ENCODE peak calls at places on chromosomes 1 and 21, in five cellular contexts. One of them, this sample, is unnamed.

GRCh38 chr1:77925536-77925935 is 37.1 kb downstream of the NEXN start:
- DNase-seq in activated CD4-positive, alpha-beta T cell treated with anti-CD3 and anti-CD28 coated beads for 48 hours: no peak
- DNase-seq in nephron progenitor cell: no peak
- DNase-seq in CD4-positive, alpha-beta T cell: no peak
- DNase-seq in NCI-H1105: no peak
- DNase-seq in this sample: no peak

GRCh38 chr21:24840287-24840686 is 767.0 kb downstream of the MRPL39 start:
- DNase-seq in activated CD4-positive, alpha-beta T cell treated with anti-CD3 and anti-CD28 coated beads for 48 hours: no peak
- DNase-seq in nephron progenitor cell: no peak
- DNase-seq in CD4-positive, alpha-beta T cell: no peak
- DNase-seq in NCI-H1105: no peak
- DNase-seq in this sample: no peak

GRCh38 chr1:234701737-234702341 is 91.9 kb upstream of the IRF2BP2 start:
- DNase-seq in activated CD4-positive, alpha-beta T cell treated with anti-CD3 and anti-CD28 coated beads for 48 hours: no peak
- DNase-seq in nephron progenitor cell: no peak
- DNase-seq in CD4-positive, alpha-beta T cell: no peak
- DNase-seq in NCI-H1105: no peak
- DNase-seq in this sample: no peak

GRCh38 chr1:101174722-101175121 is 62.1 kb upstream of the S1PR1 start:
- DNase-seq in activated CD4-positive, alpha-beta T cell treated with anti-CD3 and anti-CD28 coated beads for 48 hours: no peak
- DNase-seq in nephron progenitor cell: no peak
- DNase-seq in CD4-positive, alpha-beta T cell: no peak
- DNase-seq in NCI-H1105: no peak
- DNase-seq in this sample: no peak

GRCh38 chr1:1074631-1075147 is 583 bp upstream of the RNF223 start:
- DNase-seq in activated CD4-positive, alpha-beta T cell treated with anti-CD3 and anti-CD28 coated beads for 48 hours: no peak
- DNase-seq in nephron progenitor cell: no peak
- DNase-seq in CD4-positive, alpha-beta T cell: no peak
- DNase-seq in NCI-H1105: no peak
- DNase-seq in this sample: no peak

GRCh38 chr1:38488162-38488898 is 371.2 kb downstream of the RRAGC start:
- DNase-seq in activated CD4-positive, alpha-beta T cell treated with anti-CD3 and anti-CD28 coated beads for 48 hours: no peak
- DNase-seq in nephron progenitor cell: no peak
- DNase-seq in CD4-positive, alpha-beta T cell: no peak
- DNase-seq in NCI-H1105: no peak
- DNase-seq in this sample: no peak

GRCh38 chr1:31717341-31717740 is 13.5 kb upstream of the COL16A1 start:
- DNase-seq in activated CD4-positive, alpha-beta T cell treated with anti-CD3 and anti-CD28 coated beads for 48 hours: no peak
- DNase-seq in nephron progenitor cell: no peak
- DNase-seq in CD4-positive, alpha-beta T cell: no peak
- DNase-seq in NCI-H1105: no peak
- DNase-seq in this sample: no peak

GRCh38 chr1:55262822-55263221 is 47.7 kb upstream of the USP24 start:
- DNase-seq in activated CD4-positive, alpha-beta T cell treated with anti-CD3 and anti-CD28 coated beads for 48 hours: no peak
- DNase-seq in nephron progenitor cell: no peak
- DNase-seq in CD4-positive, alpha-beta T cell: no peak
- DNase-seq in NCI-H1105: no peak
- DNase-seq in this sample: no peak

GRCh38 chr1:161816201-161816600 is 50.1 kb downstream of the ATF6 start:
- DNase-seq in activated CD4-positive, alpha-beta T cell treated with anti-CD3 and anti-CD28 coated beads for 48 hours: no peak
- DNase-seq in nephron progenitor cell: no peak
- DNase-seq in CD4-positive, alpha-beta T cell: no peak
- DNase-seq in NCI-H1105: no peak
- DNase-seq in this sample: no peak

GRCh38 chr1:59198565-59198964 is 98.3 kb upstream of the FGGY start:
- DNase-seq in activated CD4-positive, alpha-beta T cell treated with anti-CD3 and anti-CD28 coated beads for 48 hours: no peak
- DNase-seq in nephron progenitor cell: no peak
- DNase-seq in CD4-positive, alpha-beta T cell: no peak
- DNase-seq in NCI-H1105: no peak
- DNase-seq in this sample: no peak

GRCh38 chr1:213649373-213649772 is 338.4 kb upstream of the PROX1 start:
- DNase-seq in activated CD4-positive, alpha-beta T cell treated with anti-CD3 and anti-CD28 coated beads for 48 hours: no peak
- DNase-seq in nephron progenitor cell: no peak
- DNase-seq in CD4-positive, alpha-beta T cell: no peak
- DNase-seq in NCI-H1105: no peak
- DNase-seq in this sample: no peak

GRCh38 chr1:27402349-27402754 is 9.9 kb downstream of the GPR3 start:
- DNase-seq in activated CD4-positive, alpha-beta T cell treated with anti-CD3 and anti-CD28 coated beads for 48 hours: peak
- DNase-seq in nephron progenitor cell: no peak
- DNase-seq in CD4-positive, alpha-beta T cell: no peak
- DNase-seq in NCI-H1105: no peak
- DNase-seq in this sample: no peak

GRCh38 chr1:9249534-9250335 is 15.2 kb downstream of the H6PD start:
- DNase-seq in activated CD4-positive, alpha-beta T cell treated with anti-CD3 and anti-CD28 coated beads for 48 hours: peak
- DNase-seq in nephron progenitor cell: peak
- DNase-seq in CD4-positive, alpha-beta T cell: no peak
- DNase-seq in NCI-H1105: no peak
- DNase-seq in this sample: peak

GRCh38 chr21:42427809-42428419 is 24.2 kb downstream of the UBASH3A start:
- DNase-seq in activated CD4-positive, alpha-beta T cell treated with anti-CD3 and anti-CD28 coated beads for 48 hours: no peak
- DNase-seq in nephron progenitor cell: no peak
- DNase-seq in CD4-positive, alpha-beta T cell: no peak
- DNase-seq in NCI-H1105: no peak
- DNase-seq in this sample: no peak

GRCh38 chr21:25934771-25935224 is 200.0 kb downstream of the GABPA start:
- DNase-seq in activated CD4-positive, alpha-beta T cell treated with anti-CD3 and anti-CD28 coated beads for 48 hours: peak
- DNase-seq in nephron progenitor cell: no peak
- DNase-seq in CD4-positive, alpha-beta T cell: no peak
- DNase-seq in NCI-H1105: no peak
- DNase-seq in this sample: no peak

GRCh38 chr1:26584022-26584485 is 54.5 kb downstream of the RPS6KA1 start:
- DNase-seq in activated CD4-positive, alpha-beta T cell treated with anti-CD3 and anti-CD28 coated beads for 48 hours: peak
- DNase-seq in nephron progenitor cell: no peak
- DNase-seq in CD4-positive, alpha-beta T cell: no peak
- DNase-seq in NCI-H1105: no peak
- DNase-seq in this sample: peak

GRCh38 chr1:243890576-243890975 is 40.5 kb upstream of the AKT3 start:
- DNase-seq in activated CD4-positive, alpha-beta T cell treated with anti-CD3 and anti-CD28 coated beads for 48 hours: no peak
- DNase-seq in nephron progenitor cell: no peak
- DNase-seq in CD4-positive, alpha-beta T cell: no peak
- DNase-seq in NCI-H1105: no peak
- DNase-seq in this sample: no peak

GRCh38 chr1:101653482-101653946 is 343.2 kb downstream of the OLFM3 start:
- DNase-seq in activated CD4-positive, alpha-beta T cell treated with anti-CD3 and anti-CD28 coated beads for 48 hours: no peak
- DNase-seq in nephron progenitor cell: peak
- DNase-seq in CD4-positive, alpha-beta T cell: no peak
- DNase-seq in NCI-H1105: no peak
- DNase-seq in this sample: no peak

GRCh38 chr1:232038704-232039103 is 412.1 kb downstream of the DISC1 start:
- DNase-seq in activated CD4-positive, alpha-beta T cell treated with anti-CD3 and anti-CD28 coated beads for 48 hours: no peak
- DNase-seq in nephron progenitor cell: no peak
- DNase-seq in CD4-positive, alpha-beta T cell: no peak
- DNase-seq in NCI-H1105: no peak
- DNase-seq in this sample: no peak

GRCh38 chr1:5717031-5717682 is 275.1 kb downstream of the NPHP4 start:
- DNase-seq in activated CD4-positive, alpha-beta T cell treated with anti-CD3 and anti-CD28 coated beads for 48 hours: no peak
- DNase-seq in nephron progenitor cell: peak
- DNase-seq in CD4-positive, alpha-beta T cell: no peak
- DNase-seq in NCI-H1105: no peak
- DNase-seq in this sample: no peak

GRCh38 chr1:46806196-46807020 is 7.6 kb downstream of the CYP4B1 start:
- DNase-seq in activated CD4-positive, alpha-beta T cell treated with anti-CD3 and anti-CD28 coated beads for 48 hours: no peak
- DNase-seq in nephron progenitor cell: no peak
- DNase-seq in CD4-positive, alpha-beta T cell: no peak
- DNase-seq in NCI-H1105: no peak
- DNase-seq in this sample: no peak

GRCh38 chr1:183238071-183238470 is 52.0 kb downstream of the LAMC2 start:
- DNase-seq in activated CD4-positive, alpha-beta T cell treated with anti-CD3 and anti-CD28 coated beads for 48 hours: no peak
- DNase-seq in nephron progenitor cell: no peak
- DNase-seq in CD4-positive, alpha-beta T cell: no peak
- DNase-seq in NCI-H1105: no peak
- DNase-seq in this sample: no peak

GRCh38 chr1:110235839-110236682 is 25.9 kb downstream of the KCNC4 start:
- DNase-seq in activated CD4-positive, alpha-beta T cell treated with anti-CD3 and anti-CD28 coated beads for 48 hours: peak
- DNase-seq in nephron progenitor cell: no peak
- DNase-seq in CD4-positive, alpha-beta T cell: no peak
- DNase-seq in NCI-H1105: no peak
- DNase-seq in this sample: peak

GRCh38 chr1:112882271-112882744 is 73.7 kb downstream of the SLC16A1 start:
- DNase-seq in activated CD4-positive, alpha-beta T cell treated with anti-CD3 and anti-CD28 coated beads for 48 hours: no peak
- DNase-seq in nephron progenitor cell: no peak
- DNase-seq in CD4-positive, alpha-beta T cell: no peak
- DNase-seq in NCI-H1105: no peak
- DNase-seq in this sample: no peak

GRCh38 chr1:77850082-77850481 is 38.3 kb upstream of the NEXN start:
- DNase-seq in activated CD4-positive, alpha-beta T cell treated with anti-CD3 and anti-CD28 coated beads for 48 hours: no peak
- DNase-seq in nephron progenitor cell: no peak
- DNase-seq in CD4-positive, alpha-beta T cell: no peak
- DNase-seq in NCI-H1105: no peak
- DNase-seq in this sample: no peak

GRCh38 chr1:202248861-202249260 is 55.3 kb downstream of the LGR6 start:
- DNase-seq in activated CD4-positive, alpha-beta T cell treated with anti-CD3 and anti-CD28 coated beads for 48 hours: no peak
- DNase-seq in nephron progenitor cell: no peak
- DNase-seq in CD4-positive, alpha-beta T cell: no peak
- DNase-seq in NCI-H1105: no peak
- DNase-seq in this sample: no peak

GRCh38 chr1:246691622-246692495 is 32.4 kb upstream of the SCCPDH start:
- DNase-seq in activated CD4-positive, alpha-beta T cell treated with anti-CD3 and anti-CD28 coated beads for 48 hours: no peak
- DNase-seq in nephron progenitor cell: no peak
- DNase-seq in CD4-positive, alpha-beta T cell: no peak
- DNase-seq in NCI-H1105: no peak
- DNase-seq in this sample: no peak

GRCh38 chr1:115400426-115400825 is 62.4 kb upstream of the NGF start:
- DNase-seq in activated CD4-positive, alpha-beta T cell treated with anti-CD3 and anti-CD28 coated beads for 48 hours: no peak
- DNase-seq in nephron progenitor cell: no peak
- DNase-seq in CD4-positive, alpha-beta T cell: no peak
- DNase-seq in NCI-H1105: no peak
- DNase-seq in this sample: no peak

GRCh38 chr1:116833655-116834054 is 76.1 kb upstream of the PTGFRN start:
- DNase-seq in activated CD4-positive, alpha-beta T cell treated with anti-CD3 and anti-CD28 coated beads for 48 hours: no peak
- DNase-seq in nephron progenitor cell: no peak
- DNase-seq in CD4-positive, alpha-beta T cell: no peak
- DNase-seq in NCI-H1105: no peak
- DNase-seq in this sample: no peak

GRCh38 chr1:182761396-182762395 is 27.9 kb upstream of the NPL start:
- DNase-seq in activated CD4-positive, alpha-beta T cell treated with anti-CD3 and anti-CD28 coated beads for 48 hours: no peak
- DNase-seq in nephron progenitor cell: no peak
- DNase-seq in CD4-positive, alpha-beta T cell: no peak
- DNase-seq in NCI-H1105: peak
- DNase-seq in this sample: no peak

GRCh38 chr1:202029171-202029665 is 18.8 kb downstream of the ELF3 start:
- DNase-seq in activated CD4-positive, alpha-beta T cell treated with anti-CD3 and anti-CD28 coated beads for 48 hours: no peak
- DNase-seq in nephron progenitor cell: no peak
- DNase-seq in CD4-positive, alpha-beta T cell: no peak
- DNase-seq in NCI-H1105: peak
- DNase-seq in this sample: no peak

GRCh38 chr1:187839873-187840272 is 1011.1 kb downstream of the PLA2G4A start:
- DNase-seq in activated CD4-positive, alpha-beta T cell treated with anti-CD3 and anti-CD28 coated beads for 48 hours: no peak
- DNase-seq in nephron progenitor cell: no peak
- DNase-seq in CD4-positive, alpha-beta T cell: no peak
- DNase-seq in NCI-H1105: no peak
- DNase-seq in this sample: no peak

GRCh38 chr1:156599811-156600210 is 1.5 kb downstream of the GPATCH4 start:
- DNase-seq in activated CD4-positive, alpha-beta T cell treated with anti-CD3 and anti-CD28 coated beads for 48 hours: no peak
- DNase-seq in nephron progenitor cell: no peak
- DNase-seq in CD4-positive, alpha-beta T cell: no peak
- DNase-seq in NCI-H1105: no peak
- DNase-seq in this sample: no peak

GRCh38 chr1:171652234-171652822 is at the start of gene MYOC:
- DNase-seq in activated CD4-positive, alpha-beta T cell treated with anti-CD3 and anti-CD28 coated beads for 48 hours: no peak
- DNase-seq in nephron progenitor cell: no peak
- DNase-seq in CD4-positive, alpha-beta T cell: no peak
- DNase-seq in NCI-H1105: no peak
- DNase-seq in this sample: no peak

GRCh38 chr21:37780991-37781983 is 135.0 kb downstream of the KCNJ6 start:
- DNase-seq in activated CD4-positive, alpha-beta T cell treated with anti-CD3 and anti-CD28 coated beads for 48 hours: no peak
- DNase-seq in nephron progenitor cell: no peak
- DNase-seq in CD4-positive, alpha-beta T cell: no peak
- DNase-seq in NCI-H1105: no peak
- DNase-seq in this sample: no peak

GRCh38 chr1:29349871-29350491 is 113.7 kb downstream of the PTPRU start:
- DNase-seq in activated CD4-positive, alpha-beta T cell treated with anti-CD3 and anti-CD28 coated beads for 48 hours: no peak
- DNase-seq in nephron progenitor cell: no peak
- DNase-seq in CD4-positive, alpha-beta T cell: no peak
- DNase-seq in NCI-H1105: no peak
- DNase-seq in this sample: no peak

GRCh38 chr1:42479621-42480020 is 16.5 kb downstream of the CCDC30 start:
- DNase-seq in activated CD4-positive, alpha-beta T cell treated with anti-CD3 and anti-CD28 coated beads for 48 hours: no peak
- DNase-seq in nephron progenitor cell: peak
- DNase-seq in CD4-positive, alpha-beta T cell: no peak
- DNase-seq in NCI-H1105: no peak
- DNase-seq in this sample: no peak

GRCh38 chr21:33205476-33205875 is 24.3 kb upstream of the IFNAR2 start:
- DNase-seq in activated CD4-positive, alpha-beta T cell treated with anti-CD3 and anti-CD28 coated beads for 48 hours: no peak
- DNase-seq in nephron progenitor cell: no peak
- DNase-seq in CD4-positive, alpha-beta T cell: no peak
- DNase-seq in NCI-H1105: no peak
- DNase-seq in this sample: no peak